ENCODE peak calls at places on chromosomes 16 and 17, in six cellular contexts. P is heart right ventricle, K is pancreas, D is MM.1S, T is astrocyte of the cerebellum, O is tibial nerve. W is an unnamed sample.

GRCh38 chr17:78883533-78884131 is 19.4 kb downstream of the CEP295NL start:
- DNase-seq in O (peak; percentile 83), D (no peak), T (peak; percentile 92), P (peak; percentile 85), K (peak; percentile 60), W (peak; percentile 96)

GRCh38 chr17:58330997-58331814 is 2.6 kb upstream of the TSPOAP1 start:
- DNase-seq in K (no peak), D (peak; percentile 74), O (no peak), T (no peak), P (no peak), W (no peak)

GRCh38 chr16:30372725-30373124 is 1.9 kb upstream of the MYL11 start:
- DNase-seq in K (peak; percentile 26), T (no peak), P (no peak), O (no peak), D (no peak), W (no peak)

GRCh38 chr16:81697886-81698635 is 81.0 kb upstream of the PLCG2 start:
- DNase-seq in O (no peak), D (no peak), P (peak; percentile 66), K (no peak), T (no peak), W (no peak)

GRCh38 chr17:41141361-41141760 is 1.0 kb upstream of the KRTAP4-6 start:
- DNase-seq in P (no peak), T (no peak), O (no peak), D (no peak), K (no peak), W (no peak)

GRCh38 chr16:28063047-28063521 is 430 bp downstream of the GSG1L start:
- DNase-seq in K (no peak), P (no peak), D (no peak), O (no peak), T (no peak), W (no peak)

GRCh38 chr16:30609002-30609927 is 924 bp downstream of the ZNF689 start:
- DNase-seq in P (peak; percentile 37), O (no peak), K (peak; percentile 67), D (peak; percentile 37), T (no peak), W (no peak)

GRCh38 chr16:17343028-17343427 is 127.7 kb downstream of the XYLT1 start:
- DNase-seq in O (no peak), P (no peak), T (no peak), K (no peak), D (peak; percentile 83), W (no peak)

GRCh38 chr17:2171725-2172446 is 117.0 kb downstream of the HIC1 start:
- DNase-seq in D (no peak), K (peak; percentile 83), O (no peak), P (peak; percentile 91), T (peak; percentile 94), W (peak; percentile 86)

GRCh38 chr17:14428640-14429029 is 127.8 kb downstream of the HS3ST3B1 start:
- DNase-seq in D (peak; percentile 33), P (no peak), O (no peak), K (no peak), T (no peak), W (no peak)

GRCh38 chr17:69235338-69236058 is 6.9 kb upstream of the ABCA10 start:
- DNase-seq in T (peak; percentile 72), O (peak; percentile 75), D (peak; percentile 78), P (peak; percentile 86), K (peak; percentile 71), W (peak; percentile 58)

GRCh38 chr16:84406006-84406963 is 37.9 kb downstream of the ATP2C2 start:
- DNase-seq in P (no peak), D (no peak), O (no peak), T (no peak), K (no peak), W (no peak)

GRCh38 chr17:17866425-17866824 is 29.6 kb upstream of the SREBF1 start:
- DNase-seq in P (no peak), K (no peak), D (no peak), T (no peak), O (no peak), W (no peak)

GRCh38 chr16:27284865-27285675 is 16.5 kb upstream of the NSMCE1 start:
- DNase-seq in P (no peak), O (no peak), D (no peak), K (no peak), T (no peak), W (no peak)

GRCh38 chr16:10419701-10420100 is 33.8 kb downstream of the ATF7IP2 start:
- DNase-seq in O (no peak), P (no peak), T (no peak), K (no peak), D (no peak), W (no peak)

GRCh38 chr16:74309789-74310781 is 13.5 kb downstream of the PSMD7 start:
- DNase-seq in O (no peak), P (no peak), D (peak; percentile 10), K (peak; percentile 37), T (peak; percentile 36), W (peak; percentile 50)

GRCh38 chr16:8961811-8962390 is 1.8 kb downstream of the USP7 start:
- DNase-seq in K (no peak), T (no peak), O (no peak), D (peak; percentile 27), P (no peak), W (no peak)

GRCh38 chr17:58416396-58416795 is 938 bp downstream of the RNF43 start:
- DNase-seq in O (no peak), T (no peak), D (no peak), K (no peak), P (no peak), W (no peak)

GRCh38 chr16:12507366-12507765 is 296.3 kb downstream of the CPPED1 start:
- DNase-seq in T (no peak), O (no peak), P (no peak), D (no peak), K (no peak), W (peak; percentile 72)

GRCh38 chr16:66248096-66248495 is 118.4 kb upstream of the CDH5 start:
- DNase-seq in D (no peak), P (peak; percentile 44), K (no peak), O (peak; percentile 51), T (no peak), W (peak; percentile 25)

GRCh38 chr17:1735418-1735817 is 7.3 kb upstream of the SERPINF2 start:
- DNase-seq in O (no peak), P (no peak), D (no peak), T (no peak), K (no peak), W (no peak)

GRCh38 chr16:76900285-76901263 is 290.4 kb upstream of the MON1B start:
- DNase-seq in P (no peak), D (no peak), K (no peak), O (no peak), T (no peak), W (no peak)

GRCh38 chr17:75764711-75765421 is at the start of gene GALK1:
- DNase-seq in T (no peak), D (peak; percentile 81), K (peak; percentile 69), P (peak; percentile 73), O (peak; percentile 66), W (peak; percentile 43)

GRCh38 chr17:73350864-73351263 is 39.1 kb upstream of the CDC42EP4 start:
- DNase-seq in K (no peak), P (no peak), D (no peak), O (no peak), T (no peak), W (no peak)

DNA sequence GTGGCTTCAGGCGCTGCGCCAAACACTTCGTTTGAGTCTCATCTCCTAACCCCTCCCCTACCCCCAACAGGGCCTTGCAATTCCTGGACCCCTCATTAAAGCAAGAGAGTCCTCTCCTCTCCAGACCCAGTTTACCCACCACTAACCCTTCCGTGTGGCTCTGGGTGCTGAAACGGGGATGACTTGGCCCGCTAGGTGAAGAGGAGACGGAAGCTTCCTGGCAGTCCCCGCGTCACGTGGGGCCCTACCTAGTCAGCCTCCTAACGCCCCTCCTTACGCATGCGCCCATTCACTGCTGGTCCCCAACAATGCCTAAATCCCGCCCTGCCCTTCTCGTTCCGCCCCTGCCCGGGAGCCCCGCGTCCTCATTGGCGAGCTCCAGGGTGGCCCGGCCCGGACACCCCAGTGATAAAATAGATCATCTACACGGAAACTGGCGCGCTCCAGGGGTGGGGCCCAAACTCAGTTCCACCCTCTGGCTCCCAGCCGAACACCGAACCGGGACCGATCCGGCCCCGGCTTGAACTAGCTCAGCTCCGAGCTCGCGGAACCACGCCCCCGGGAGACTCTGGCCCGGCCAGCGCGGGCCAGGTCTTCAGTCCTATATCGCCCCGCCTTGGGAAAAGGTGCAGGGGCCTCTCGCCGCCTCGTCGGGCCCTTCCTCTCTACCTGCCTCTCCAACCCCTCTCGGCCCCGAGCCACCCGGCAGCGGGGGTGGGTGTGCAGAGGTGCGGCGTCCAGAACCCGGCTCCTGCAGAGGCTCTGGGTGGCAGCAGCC is at the start of gene SLC16A13:
- DNase-seq in O (peak; percentile 76), K (peak; percentile 92), P (peak; percentile 95), T (peak; percentile 80), D (peak; percentile 99), W (peak; percentile 95)
- TF ChIP-seq CTCF in O (no peak), K (no peak), P (no peak), T (no peak), D (no peak), W (no peak)

GRCh38 chr16:19884611-19885455 is at the start of gene GPRC5B:
- DNase-seq in P (peak; percentile 53), O (no peak), T (no peak), D (peak; percentile 33), K (peak; percentile 54), W (no peak)
- TF ChIP-seq CTCF in P (peak; percentile 23), O (no peak), T (no peak), D (no peak), K (no peak), W (no peak)

DNA sequence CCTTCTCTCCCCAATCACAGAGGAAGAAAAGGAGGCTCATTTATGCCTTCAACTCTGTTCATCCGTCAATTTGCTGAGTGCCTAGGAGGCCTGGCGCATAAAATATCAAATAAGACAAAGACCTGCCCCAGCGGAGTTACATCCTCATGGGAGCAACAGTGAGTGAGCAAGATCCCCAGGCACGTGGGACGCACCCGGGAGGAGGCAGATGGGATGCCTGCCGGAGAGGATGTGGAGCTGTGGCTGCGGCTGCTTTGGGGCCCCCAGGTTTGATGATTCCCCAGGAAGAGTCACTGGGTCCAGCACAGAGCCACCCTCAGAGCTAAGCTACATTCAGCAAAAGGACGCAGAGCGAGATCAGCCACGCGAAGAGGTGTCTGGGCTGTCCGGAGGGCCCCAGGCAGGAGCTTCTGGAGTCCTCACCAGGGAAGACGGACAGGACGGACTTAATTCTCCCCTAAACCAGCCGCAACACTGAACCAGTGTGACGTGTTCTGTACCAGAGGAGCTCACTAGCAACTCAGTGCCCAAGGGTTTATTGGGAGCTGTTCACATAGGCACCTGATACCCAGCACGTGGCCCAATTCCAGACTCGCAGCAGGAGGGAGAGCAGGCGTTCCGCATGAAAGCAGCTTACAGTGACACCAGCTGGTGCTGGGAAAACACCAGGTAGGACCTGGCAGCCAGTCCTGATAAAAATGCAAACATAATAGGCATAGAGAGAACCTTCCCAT is 11.2 kb downstream of the CA5A start:
- DNase-seq in T (no peak), K (peak; percentile 81), O (no peak), P (no peak), D (no peak), W (no peak)
- TF ChIP-seq CTCF in T (no peak), K (no peak), O (no peak), P (no peak), D (no peak), W (no peak)

GRCh38 chr17:63950940-63951907 is 19.1 kb upstream of the CD79B start:
- DNase-seq in D (peak; percentile 74), K (peak; percentile 67), O (no peak), P (no peak), T (no peak), W (no peak)
- TF ChIP-seq CTCF in D (peak; percentile 82), K (peak; percentile 28), O (no peak), P (no peak), T (peak; percentile 38), W (peak; percentile 62)

W was measured in HFFc6.